ENCODE peak calls at places on chromosomes 1 and 21, in five cellular contexts. F is tibial artery, Q is sigmoid colon, X is psoas muscle, K is colonic mucosa. B is an unnamed sample. For H3K27me3, the result is how much of the 10 kb centered on the place peaks cover.

GRCh38 chr1:8629241-8630091 is 188.0 kb downstream of the RERE start:
- DNase-seq in X (no peak), F (no peak), Q (no peak), K (no peak), B (peak)

GRCh38 chr1:233326995-233327937 is at the start of gene MAP3K21:
- DNase-seq in X (peak), K (peak), Q (peak), F (peak), B (peak)

GRCh38 chr21:26846036-26846931 is 1.1 kb upstream of the ADAMTS1 start:
- DNase-seq in K (peak), X (peak), Q (peak), F (peak), B (peak)

GRCh38 chr1:40038693-40039092 is 1.8 kb upstream of the CAP1 start:
- DNase-seq in Q (no peak), X (no peak), F (no peak), K (no peak), B (no peak)

GRCh38 chr21:26732442-26733221 is 112.6 kb downstream of the ADAMTS1 start:
- DNase-seq in Q (no peak), K (peak), F (no peak), X (peak), B (no peak)

GRCh38 chr1:180208264-180208663 is 21.8 kb upstream of the LHX4 start:
- DNase-seq in Q (no peak), F (no peak), X (no peak), K (no peak), B (no peak)

GRCh38 chr1:19006000-19006399 is 49.5 kb upstream of the IFFO2 start:
- DNase-seq in K (peak), F (no peak), X (no peak), Q (no peak), B (no peak)

GRCh38 chr1:99599678-99600175 is 46.2 kb upstream of the PALMD start:
- DNase-seq in F (no peak), K (no peak), X (peak), Q (no peak), B (peak)

GRCh38 chr1:24966724-24967346 is 36.8 kb upstream of the RUNX3 start:
- DNase-seq in K (no peak), X (no peak), Q (peak), F (no peak), B (peak)

GRCh38 chr1:205584732-205585131 is 47.1 kb downstream of the ELK4 start:
- DNase-seq in Q (peak), K (peak), X (no peak), F (peak), B (no peak)

GRCh38 chr1:40404670-40405462 is 31.3 kb downstream of the SMAP2 start:
- DNase-seq in Q (no peak), F (no peak), K (no peak), X (no peak), B (no peak)

GRCh38 chr1:178055779-178056471 is 38.0 kb upstream of the RASAL2 start:
- DNase-seq in Q (no peak), F (no peak), K (peak), X (no peak), B (peak)

GRCh38 chr1:61142726-61143500 is 60.6 kb downstream of the NFIA start:
- DNase-seq in F (no peak), X (no peak), K (peak), Q (no peak), B (no peak)

GRCh38 chr1:154944422-154945159 is 8.1 kb upstream of the PMVK start:
- DNase-seq in Q (no peak), K (no peak), F (no peak), X (no peak), B (no peak)

GRCh38 chr1:88773540-88774150 is 89.6 kb downstream of the PKN2 start:
- DNase-seq in X (no peak), F (no peak), Q (no peak), K (peak), B (peak)

GRCh38 chr1:85467036-85467435 is 2.1 kb upstream of the DDAH1 start:
- DNase-seq in X (no peak), Q (no peak), K (no peak), F (no peak), B (no peak)

GRCh38 chr1:97457446-97458089 is 463.3 kb downstream of the DPYD start:
- DNase-seq in X (no peak), Q (no peak), F (no peak), K (no peak), B (no peak)

GRCh38 chr1:242670019-242670418 is 145.5 kb upstream of the PLD5 start:
- DNase-seq in F (no peak), K (no peak), X (no peak), Q (no peak), B (no peak)

GRCh38 chr1:239868117-239868516 is 223.6 kb upstream of the FMN2 start:
- DNase-seq in K (no peak), F (no peak), Q (no peak), X (no peak), B (no peak)

GRCh38 chr1:97209381-97209780 is 487.8 kb downstream of the PTBP2 start:
- DNase-seq in X (no peak), F (no peak), Q (no peak), K (no peak), B (no peak)

GRCh38 chr1:111762332-111762731 is 6.6 kb downstream of the DDX20 start:
- DNase-seq in Q (no peak), X (no peak), F (no peak), K (no peak), B (no peak)

GRCh38 chr21:34524671-34525601 is 12.9 kb upstream of the KCNE1 start:
- DNase-seq in Q (peak), K (no peak), X (no peak), F (no peak), B (no peak)

GRCh38 chr1:51517361-51518032 is 1.6 kb downstream of the EPS15 start:
- DNase-seq in X (no peak), K (peak), Q (no peak), F (no peak), B (peak)

GRCh38 chr1:166083887-166084286 is 82.9 kb downstream of the FAM78B start:
- DNase-seq in X (no peak), F (no peak), Q (no peak), K (no peak), B (no peak)

GRCh38 chr1:151988405-151988851 is 5.2 kb downstream of the S100A10 start:
- DNase-seq in Q (no peak), F (no peak), X (no peak), K (peak), B (peak)

GRCh38 chr1:158002630-158003408 is 9.4 kb downstream of the KIRREL1 start:
- DNase-seq in K (no peak), Q (no peak), X (no peak), F (peak), B (no peak)

GRCh38 chr1:89781494-89782126 is 39.2 kb upstream of the LRRC8D start:
- DNase-seq in X (no peak), K (no peak), F (no peak), Q (no peak), B (no peak)

DNA sequence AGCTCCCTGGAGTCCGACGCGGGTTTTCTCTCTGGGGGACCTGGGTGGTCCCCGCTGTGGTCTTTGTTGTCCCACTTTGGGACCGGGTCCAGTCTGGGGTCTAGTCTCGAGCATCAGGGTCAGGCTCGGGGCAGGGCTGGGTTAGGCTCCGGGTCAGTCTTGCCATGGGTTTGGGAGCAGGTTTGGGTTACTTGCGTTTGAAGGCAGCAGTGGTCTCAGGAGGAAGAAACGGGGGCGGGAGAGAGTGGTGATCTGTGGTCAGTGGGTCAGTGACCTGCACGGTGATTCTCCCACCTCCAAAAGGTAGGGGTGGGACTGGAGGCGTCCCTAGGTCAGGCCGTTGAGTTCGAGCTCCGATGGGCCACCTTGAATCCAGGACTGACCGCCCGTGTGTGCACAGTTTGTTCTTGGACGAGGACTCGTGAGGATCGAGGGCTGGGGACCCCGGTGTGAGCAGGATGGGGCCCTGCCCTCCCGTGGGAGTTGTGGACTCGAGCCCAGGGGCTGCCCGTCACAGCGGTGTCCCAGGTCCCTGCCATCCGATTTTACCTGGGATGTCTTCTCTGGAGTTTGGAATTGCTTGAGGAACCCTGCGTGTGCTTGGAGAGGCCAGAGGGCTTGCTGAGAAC is 2.3 kb downstream of the B3GALT6 start:
- DNase-seq in Q (no peak), X (no peak), K (no peak), F (no peak), B (no peak)
- H3K4me3 ChIP-seq in Q (no peak), X (no peak), K (no peak), F (no peak), B (no peak)

GRCh38 chr1:206792939-206793607 is 20.8 kb upstream of the IL10 start:
- DNase-seq in K (no peak), Q (no peak), F (no peak), X (no peak), B (no peak)
- H3K27me3 ChIP-seq in K (under half), Q (under half), F (under half), X (under half), B (under half)

GRCh38 chr1:90835661-90836344 is 118.7 kb upstream of the BARHL2 start:
- DNase-seq in F (no peak), K (no peak), X (peak), Q (peak), B (no peak)
- H3K4me3 ChIP-seq in F (peak), K (peak), X (peak), Q (peak), B (no peak)

GRCh38 chr1:6244401-6245054 is 549 bp downstream of the HES3 start:
- DNase-seq in K (no peak), Q (no peak), X (no peak), F (no peak), B (no peak)

GRCh38 chr1:6245086-6245868 is 1.3 kb downstream of the HES3 start:
- DNase-seq in F (peak), K (peak), Q (peak), X (peak), B (peak)

GRCh38 chr1:6241887-6242740 is 1.9 kb upstream of the HES3 start:
- DNase-seq in Q (no peak), X (no peak), F (no peak), K (no peak), B (no peak)

GRCh38 chr1:6243053-6243834 is 735 bp upstream of the HES3 start:
- DNase-seq in K (no peak), Q (no peak), X (no peak), F (no peak), B (no peak)

GRCh38 chr1:6243993-6244392 is at the start of gene HES3:
- DNase-seq in Q (no peak), F (no peak), K (no peak), X (no peak), B (no peak)
- H3K27me3 ChIP-seq in Q (half or more), F (half or more), K (half or more), X (half or more), B (under half)

GRCh38 chr1:172532700-172533510 is at the start of gene SUCO:
- DNase-seq in Q (peak), X (peak), K (peak), F (peak), B (peak)

GRCh38 chr1:172533511-172534116 is 664 bp downstream of the SUCO start:
- DNase-seq in K (peak), X (no peak), Q (peak), F (peak), B (peak)

GRCh38 chr1:172537366-172537765 is 4.4 kb downstream of the SUCO start:
- DNase-seq in Q (no peak), X (no peak), K (no peak), F (no peak), B (no peak)

GRCh38 chr1:172537827-172538391 is 5.0 kb downstream of the SUCO start:
- DNase-seq in F (no peak), X (no peak), K (no peak), Q (no peak), B (no peak)

GRCh38 chr1:172536256-172536655 is 3.3 kb downstream of the SUCO start:
- DNase-seq in X (no peak), Q (no peak), F (no peak), K (no peak), B (no peak)
- H3K4me3 ChIP-seq in X (no peak), Q (no peak), F (no peak), K (no peak), B (no peak)

GRCh38 chr1:2439369-2439768 is 27.0 kb upstream of the PEX10 start:
- DNase-seq in F (no peak), X (no peak), Q (no peak), K (no peak), B (no peak)

GRCh38 chr1:2436876-2437275 is 24.5 kb upstream of the PEX10 start:
- DNase-seq in X (no peak), Q (no peak), F (no peak), K (no peak), B (no peak)

GRCh38 chr1:2437617-2438016 is 25.3 kb upstream of the PEX10 start:
- DNase-seq in X (no peak), Q (no peak), F (no peak), K (no peak), B (no peak)

GRCh38 chr1:2438641-2439040 is 26.3 kb upstream of the PEX10 start:
- DNase-seq in X (no peak), K (no peak), F (no peak), Q (no peak), B (no peak)

DNA sequence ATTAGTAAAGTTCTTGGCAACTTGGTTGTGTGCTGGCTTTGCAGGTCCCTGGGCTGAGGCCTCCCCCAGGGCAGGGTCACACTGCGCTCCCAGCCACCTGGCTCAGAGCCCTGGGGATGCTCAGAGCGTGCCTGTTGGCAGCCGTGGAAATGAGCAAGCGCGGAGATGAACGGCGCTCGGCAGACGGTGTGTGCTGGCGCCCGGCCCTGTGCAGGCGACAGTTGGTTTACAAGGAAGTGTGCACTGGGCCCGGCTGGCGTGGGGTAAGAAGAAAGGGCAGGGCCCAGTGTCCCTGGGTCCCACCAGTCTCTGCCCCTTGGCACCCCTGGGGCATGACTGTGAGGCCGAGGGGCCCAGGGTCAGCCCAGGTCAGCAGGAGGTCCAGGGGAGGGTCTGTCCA is 25.7 kb upstream of the PEX10 start:
- DNase-seq in F (no peak), K (peak), X (no peak), Q (no peak), B (peak)
- H3K27me3 ChIP-seq in F (half or more), K (under half), X (half or more), Q (under half), B (under half)

DNA sequence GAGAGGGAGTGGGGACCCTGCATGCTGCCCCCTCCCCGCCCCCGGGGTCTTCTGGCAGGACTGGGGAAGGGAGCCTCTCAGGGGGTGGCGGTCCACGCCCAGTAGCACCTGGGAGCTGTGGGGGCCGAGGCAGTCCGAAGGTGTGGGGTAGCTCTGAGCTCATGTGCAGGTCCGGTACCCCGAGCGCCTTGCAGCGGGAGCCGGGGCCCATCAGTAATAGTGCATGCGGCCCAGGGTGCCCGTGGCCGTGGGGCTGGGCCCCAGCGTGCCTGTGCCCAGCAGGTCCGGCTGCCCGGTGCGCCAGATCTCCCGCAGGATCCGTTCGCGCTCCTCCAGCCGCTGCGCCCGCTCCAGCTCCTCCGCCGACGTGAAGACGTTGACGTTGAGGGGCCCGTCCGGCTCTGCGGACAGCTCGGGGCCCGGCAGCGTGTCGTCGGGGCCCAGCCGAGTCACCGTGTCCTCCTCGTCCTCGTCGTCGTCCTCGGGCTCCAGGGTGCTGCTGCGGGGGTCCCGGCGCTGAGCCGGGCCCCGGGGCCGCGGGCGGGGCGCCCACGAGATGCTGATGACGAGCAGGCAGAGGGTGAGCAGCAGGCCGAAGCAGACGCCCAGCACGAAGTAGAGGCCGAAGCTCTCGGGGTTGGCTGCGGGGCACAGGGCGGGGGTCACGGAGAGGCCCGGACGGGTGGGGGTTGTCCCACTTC is 1.2 kb downstream of the EVA1B start:
- DNase-seq in F (peak), X (no peak), K (no peak), Q (peak), B (no peak)
- H3K4me3 ChIP-seq in F (peak), X (peak), K (peak), Q (peak), B (no peak)

B was measured in MG63.